ENCODE peak calls at places on chromosome 15, in six cellular contexts. X, N, C, O, D and V are unnamed samples.

GRCh38 chr15:68699881-68700394 is 120.8 kb downstream of the ANP32A start:
- DNase-seq in O (no peak), C (no peak), N (no peak), D (no peak), X (no peak), V (no peak)

GRCh38 chr15:28984421-28985375 is 98.9 kb downstream of the APBA2 start:
- DNase-seq in O (no peak), X (peak), C (peak), N (peak), D (no peak), V (no peak)

GRCh38 chr15:93071469-93071891 is 17.5 kb downstream of the RGMA start:
- DNase-seq in N (no peak), O (no peak), D (no peak), X (peak), C (no peak), V (no peak)

GRCh38 chr15:86199467-86200145 is 119.9 kb downstream of the AGBL1 start:
- DNase-seq in D (no peak), O (no peak), N (no peak), X (no peak), C (no peak), V (no peak)

GRCh38 chr15:99249270-99249817 is at the start of gene TTC23:
- DNase-seq in C (peak), N (peak), X (peak), D (peak), O (peak), V (peak)

GRCh38 chr15:55222588-55222987 is 25.8 kb upstream of the RSL24D1 start:
- DNase-seq in C (no peak), D (no peak), N (no peak), O (no peak), X (no peak), V (no peak)

GRCh38 chr15:92346063-92346462 is 47.6 kb upstream of the ST8SIA2 start:
- DNase-seq in O (no peak), D (no peak), C (no peak), N (no peak), X (no peak), V (no peak)

GRCh38 chr15:87500240-87500639 is 756.3 kb downstream of the NTRK3 start:
- DNase-seq in C (no peak), N (no peak), O (no peak), X (peak), D (no peak), V (no peak)

GRCh38 chr15:63601727-63602185 is 4.6 kb downstream of the FBXL22 start:
- DNase-seq in X (no peak), O (no peak), D (no peak), N (no peak), C (no peak), V (no peak)

GRCh38 chr15:84638103-84638502 is 16.0 kb downstream of the WDR73 start:
- DNase-seq in O (no peak), D (no peak), X (peak), C (peak), N (no peak), V (no peak)

GRCh38 chr15:60297047-60297446 is 100.7 kb downstream of the ANXA2 start:
- DNase-seq in N (no peak), C (no peak), X (no peak), D (no peak), O (no peak), V (no peak)

GRCh38 chr15:47523669-47524068 is 193.6 kb upstream of the SEMA6D start:
- DNase-seq in X (no peak), D (no peak), N (peak), C (peak), O (no peak), V (no peak)

GRCh38 chr15:68252925-68253534 is 23.5 kb upstream of the CLN6 start:
- DNase-seq in C (peak), D (no peak), X (peak), O (peak), N (peak), V (peak)

GRCh38 chr15:26614734-26615133 is 158.1 kb downstream of the GABRB3 start:
- DNase-seq in N (no peak), O (no peak), C (no peak), D (no peak), X (no peak), V (no peak)

GRCh38 chr15:57094594-57095257 is 176.3 kb downstream of the TCF12 start:
- DNase-seq in N (no peak), O (no peak), C (no peak), D (no peak), X (no peak), V (no peak)

GRCh38 chr15:74808840-74809229 is 3.8 kb upstream of the LMAN1L start:
- DNase-seq in D (no peak), O (no peak), X (peak), N (no peak), C (no peak), V (no peak)

GRCh38 chr15:90201150-90201943 is at the start of gene SEMA4B:
- DNase-seq in N (peak), O (peak), D (no peak), X (peak), C (peak), V (no peak)

GRCh38 chr15:74482661-74483060 is 21.7 kb upstream of the UBL7 start:
- DNase-seq in C (no peak), X (peak), D (no peak), O (no peak), N (no peak), V (no peak)

GRCh38 chr15:51765751-51766150 is 14.4 kb downstream of the TMOD2 start:
- DNase-seq in O (no peak), X (no peak), C (no peak), D (no peak), N (no peak), V (no peak)

GRCh38 chr15:91135201-91136130 is 35.4 kb downstream of the SV2B start:
- DNase-seq in C (no peak), X (no peak), D (no peak), O (no peak), N (no peak), V (no peak)

GRCh38 chr15:99343836-99344551 is 92.7 kb downstream of the LRRC28 start:
- DNase-seq in X (peak), O (no peak), D (no peak), C (no peak), N (no peak), V (no peak)

GRCh38 chr15:101099183-101099582 is 152.7 kb downstream of the CHSY1 start:
- DNase-seq in O (no peak), D (no peak), C (no peak), N (no peak), X (no peak), V (no peak)

GRCh38 chr15:82312611-82313349 is 36.5 kb downstream of the GOLGA6L10 start:
- DNase-seq in N (peak), D (peak), C (peak), X (peak), O (no peak), V (peak)

GRCh38 chr15:92869263-92869940 is 30.7 kb upstream of the CHD2 start:
- DNase-seq in D (peak), N (peak), O (no peak), C (peak), X (no peak), V (no peak)

GRCh38 chr15:77508541-77509505 is 88.1 kb downstream of the HMG20A start:
- DNase-seq in N (no peak), D (no peak), C (no peak), X (no peak), O (peak), V (no peak)

GRCh38 chr15:39230205-39230916 is 350.5 kb upstream of the THBS1 start:
- DNase-seq in O (no peak), C (peak), X (peak), N (peak), D (no peak), V (no peak)